ENCODE peak calls at places on chromosome 12, in six cellular contexts. T is CD4-positive, CD25-positive, alpha-beta regulatory T cell; N is AML-193; C is dermis blood vessel endothelial cell; B is CD4-positive, alpha-beta T cell; A is gastrocnemius medialis. W is an unnamed sample.

GRCh38 chr12:58387199-58387598 is 445.8 kb downstream of the ATP23 start:
- DNase-seq in T (no peak), N (no peak), C (no peak), B (no peak), A (no peak), W (no peak)

GRCh38 chr12:77324763-77325468 is 259.5 kb upstream of the E2F7 start:
- DNase-seq in T (no peak), N (peak; percentile 18), C (peak; percentile 76), B (no peak), A (no peak), W (peak; percentile 61)

GRCh38 chr12:112116232-112117060 is 7.9 kb upstream of the NAA25 start:
- DNase-seq in T (no peak), N (peak; percentile 66), C (peak; percentile 82), B (no peak), A (peak; percentile 36), W (peak; percentile 94)

GRCh38 chr12:131242741-131243496 is 289.2 kb downstream of the ADGRD1 start:
- DNase-seq in T (no peak), N (peak; percentile 1), C (no peak), B (no peak), A (no peak), W (peak; percentile 84)

GRCh38 chr12:108125073-108125472 is 4.0 kb upstream of the WSCD2 start:
- DNase-seq in T (no peak), N (no peak), C (no peak), B (no peak), A (no peak), W (no peak)

GRCh38 chr12:6343518-6343917 is 1.6 kb upstream of the TNFRSF1A start:
- DNase-seq in T (no peak), N (no peak), C (no peak), B (no peak), A (no peak), W (peak; percentile 61)

GRCh38 chr12:12221560-12221959 is 45.3 kb downstream of the LRP6 start:
- DNase-seq in T (no peak), N (no peak), C (no peak), B (no peak), A (no peak), W (no peak)

GRCh38 chr12:101763246-101763931 is 24.1 kb upstream of the SYCP3 start:
- DNase-seq in T (no peak), N (no peak), C (no peak), B (no peak), A (no peak), W (peak; percentile 39)

GRCh38 chr12:104669851-104670337 is 213.1 kb downstream of the CHST11 start:
- DNase-seq in T (peak; percentile 19), N (peak; percentile 84), C (peak; percentile 28), B (no peak), A (no peak), W (peak; percentile 94)

GRCh38 chr12:120117961-120118709 is 1.6 kb upstream of the RAB35 start:
- DNase-seq in T (no peak), N (no peak), C (peak; percentile 62), B (no peak), A (no peak), W (no peak)

GRCh38 chr12:118042091-118042490 is 18.9 kb downstream of the WSB2 start:
- DNase-seq in T (no peak), N (no peak), C (no peak), B (no peak), A (no peak), W (no peak)

GRCh38 chr12:131684015-131684725 is 26.7 kb upstream of the SFSWAP start:
- DNase-seq in T (no peak), N (no peak), C (no peak), B (no peak), A (no peak), W (no peak)

GRCh38 chr12:76180401-76181277 is 96.2 kb upstream of the NAP1L1 start:
- DNase-seq in T (no peak), N (no peak), C (no peak), B (no peak), A (no peak), W (no peak)

GRCh38 chr12:26831959-26832816 is 806 bp downstream of the ITPR2 start:
- DNase-seq in T (peak; percentile 46), N (peak; percentile 89), C (peak; percentile 82), B (peak; percentile 55), A (peak; percentile 45), W (peak; percentile 97)

GRCh38 chr12:114936148-114937099 is 252.4 kb upstream of the TBX3 start:
- DNase-seq in T (no peak), N (no peak), C (peak; percentile 48), B (no peak), A (no peak), W (no peak)

GRCh38 chr12:54725233-54725843 is 77.2 kb upstream of the DCD start:
- DNase-seq in T (no peak), N (peak; percentile 4), C (peak; percentile 48), B (no peak), A (no peak), W (peak; percentile 53)

GRCh38 chr12:96193725-96194571 is at the start of gene ELK3:
- DNase-seq in T (peak; percentile 53), N (peak; percentile 54), C (peak; percentile 95), B (peak; percentile 65), A (peak; percentile 16), W (peak; percentile 87)

GRCh38 chr12:69419701-69420100 is 50.5 kb upstream of the FRS2 start:
- DNase-seq in T (no peak), N (no peak), C (no peak), B (no peak), A (no peak), W (no peak)

GRCh38 chr12:92070054-92070863 is 75.4 kb downstream of the BTG1 start:
- DNase-seq in T (no peak), N (no peak), C (no peak), B (no peak), A (no peak), W (peak; percentile 54)

GRCh38 chr12:88413561-88414095 is 166.6 kb downstream of the KITLG start:
- DNase-seq in T (no peak), N (no peak), C (no peak), B (no peak), A (no peak), W (no peak)

GRCh38 chr12:133234971-133235370 is 706 bp downstream of the ANHX start:
- DNase-seq in T (no peak), N (no peak), C (no peak), B (no peak), A (no peak), W (no peak)

GRCh38 chr12:57864811-57865751 is 18.6 kb upstream of the CTDSP2 start:
- DNase-seq in T (peak; percentile 22), N (peak; percentile 24), C (peak; percentile 77), B (peak; percentile 50), A (peak; percentile 48), W (peak; percentile 67)

GRCh38 chr12:65923228-65923627 is 98.9 kb downstream of the HMGA2 start:
- DNase-seq in T (no peak), N (peak; percentile 10), C (no peak), B (no peak), A (no peak), W (peak; percentile 51)

GRCh38 chr12:132070298-132070697 is 73.8 kb downstream of the DDX51 start:
- DNase-seq in T (no peak), N (no peak), C (no peak), B (no peak), A (no peak), W (no peak)

GRCh38 chr12:23253191-23253590 is 628.2 kb downstream of the ETNK1 start:
- DNase-seq in T (no peak), N (no peak), C (no peak), B (no peak), A (no peak), W (peak; percentile 15)

GRCh38 chr12:42924482-42924881 is 334.9 kb upstream of the PRICKLE1 start:
- DNase-seq in T (no peak), N (no peak), C (no peak), B (no peak), A (no peak), W (no peak)

GRCh38 chr12:62860501-62861156 is 74.3 kb downstream of the PPM1H start:
- DNase-seq in T (no peak), N (no peak), C (no peak), B (no peak), A (no peak), W (no peak)

GRCh38 chr12:28290262-28290661 is 100.0 kb downstream of the CCDC91 start:
- DNase-seq in T (no peak), N (no peak), C (no peak), B (no peak), A (no peak), W (no peak)

GRCh38 chr12:38919191-38919590 is 13.8 kb upstream of the CPNE8 start:
- DNase-seq in T (no peak), N (no peak), C (peak; percentile 31), B (no peak), A (no peak), W (no peak)

GRCh38 chr12:50024804-50025186 is 499 bp downstream of the RACGAP1 start:
- DNase-seq in T (no peak), N (no peak), C (peak; percentile 23), B (no peak), A (no peak), W (peak; percentile 53)

GRCh38 chr12:5220835-5221234 is 177.2 kb downstream of the KCNA5 start:
- DNase-seq in T (no peak), N (no peak), C (no peak), B (no peak), A (no peak), W (no peak)

GRCh38 chr12:105341010-105341409 is 10.5 kb downstream of the C12orf75 start:
- DNase-seq in T (no peak), N (no peak), C (no peak), B (no peak), A (no peak), W (no peak)

GRCh38 chr12:50104614-50105366 is 982 bp downstream of the GPD1 start:
- DNase-seq in T (no peak), N (no peak), C (no peak), B (no peak), A (peak; percentile 39), W (no peak)

GRCh38 chr12:9741726-9742125 is 8.8 kb upstream of the CLECL1 start:
- DNase-seq in T (peak; percentile 69), N (no peak), C (no peak), B (peak; percentile 38), A (no peak), W (peak; percentile 49)

GRCh38 chr12:117141097-117141898 is 42.1 kb upstream of the TESC start:
- DNase-seq in T (no peak), N (no peak), C (no peak), B (no peak), A (no peak), W (no peak)

GRCh38 chr12:129704232-129704830 is 199.5 kb downstream of the TMEM132D start:
- DNase-seq in T (no peak), N (no peak), C (no peak), B (no peak), A (no peak), W (no peak)

GRCh38 chr12:42213954-42214426 is 24.1 kb downstream of the YAF2 start:
- DNase-seq in T (no peak), N (no peak), C (no peak), B (no peak), A (no peak), W (no peak)

W was measured in NB4.